ENCODE peak calls at places on chromosomes 16 and 17, in four cellular contexts. One of them, this sample, is unnamed.

GRCh38 chr16:57310801-57311200 is 26.3 kb upstream of the PLLP start:
- DNase-seq in K562: peak
- DNase-seq in GM12878: no peak
- DNase-seq in WTC11: no peak
- DNase-seq in this sample: no peak

GRCh38 chr16:86494565-86495356 is 15.6 kb upstream of the FOXF1 start:
- DNase-seq in K562: no peak
- DNase-seq in WTC11: no peak
- DNase-seq in GM12878: no peak
- DNase-seq in this sample: no peak

GRCh38 chr17:12421646-12422306 is 243.9 kb upstream of the MYOCD start:
- DNase-seq in GM12878: no peak
- DNase-seq in K562: no peak
- DNase-seq in WTC11: no peak
- DNase-seq in this sample: no peak

GRCh38 chr17:83096401-83097220 is 17.2 kb downstream of the METRNL start:
- DNase-seq in WTC11: no peak
- DNase-seq in K562: no peak
- DNase-seq in GM12878: no peak
- DNase-seq in this sample: no peak

GRCh38 chr17:58383892-58384462 is 32.0 kb upstream of the SUPT4H1 start:
- DNase-seq in K562: no peak
- DNase-seq in WTC11: no peak
- DNase-seq in GM12878: no peak
- DNase-seq in this sample: peak

GRCh38 chr17:78390241-78391050 is 12.0 kb downstream of the PGS1 start:
- DNase-seq in WTC11: no peak
- DNase-seq in K562: peak
- DNase-seq in GM12878: no peak
- DNase-seq in this sample: no peak

GRCh38 chr17:77622627-77623026 is 335.9 kb upstream of the TNRC6C start:
- DNase-seq in WTC11: no peak
- DNase-seq in GM12878: no peak
- DNase-seq in K562: no peak
- DNase-seq in this sample: no peak

GRCh38 chr16:69469807-69470561 is 45.6 kb downstream of the CYB5B start:
- DNase-seq in WTC11: no peak
- DNase-seq in K562: no peak
- DNase-seq in GM12878: peak
- DNase-seq in this sample: no peak

GRCh38 chr17:82126479-82127314 is 28.7 kb upstream of the FASN start:
- DNase-seq in WTC11: no peak
- DNase-seq in GM12878: no peak
- DNase-seq in K562: no peak
- DNase-seq in this sample: no peak

GRCh38 chr16:67530013-67530939 is 1.6 kb downstream of the RIPOR1 start:
- DNase-seq in K562: peak
- DNase-seq in GM12878: no peak
- DNase-seq in WTC11: peak
- DNase-seq in this sample: no peak

GRCh38 chr17:1908699-1909309 is 79.0 kb downstream of the RPA1 start:
- DNase-seq in WTC11: peak
- DNase-seq in K562: peak
- DNase-seq in GM12878: no peak
- DNase-seq in this sample: peak

GRCh38 chr17:804541-805435 is 22.6 kb downstream of the MRM3 start:
- DNase-seq in GM12878: no peak
- DNase-seq in K562: no peak
- DNase-seq in WTC11: no peak
- DNase-seq in this sample: no peak

GRCh38 chr16:82260212-82260795 is 90.3 kb upstream of the MPHOSPH6 start:
- DNase-seq in WTC11: no peak
- DNase-seq in GM12878: no peak
- DNase-seq in K562: no peak
- DNase-seq in this sample: no peak

GRCh38 chr17:44038604-44039007 is 23.8 kb upstream of the TMEM101 start:
- DNase-seq in WTC11: no peak
- DNase-seq in K562: no peak
- DNase-seq in GM12878: no peak
- DNase-seq in this sample: peak

GRCh38 chr17:7495906-7496434 is 11.8 kb downstream of the POLR2A start:
- DNase-seq in WTC11: no peak
- DNase-seq in K562: no peak
- DNase-seq in GM12878: no peak
- DNase-seq in this sample: no peak

GRCh38 chr17:59330314-59330942 is 1.0 kb upstream of the YPEL2 start:
- DNase-seq in GM12878: no peak
- DNase-seq in WTC11: peak
- DNase-seq in K562: peak
- DNase-seq in this sample: peak

GRCh38 chr17:40953876-40954275 is 12.9 kb downstream of the KRT39 start:
- DNase-seq in WTC11: no peak
- DNase-seq in GM12878: no peak
- DNase-seq in K562: no peak
- DNase-seq in this sample: no peak

GRCh38 chr17:44203731-44204452 is 4.2 kb upstream of the ATXN7L3 start:
- DNase-seq in K562: peak
- DNase-seq in WTC11: peak
- DNase-seq in GM12878: no peak
- DNase-seq in this sample: peak

GRCh38 chr17:21356537-21357127 is 19.5 kb upstream of the KCNJ12 start:
- DNase-seq in WTC11: no peak
- DNase-seq in K562: no peak
- DNase-seq in GM12878: no peak
- DNase-seq in this sample: no peak

GRCh38 chr17:78974635-78975591 is 4.8 kb downstream of the LGALS3BP start:
- DNase-seq in K562: no peak
- DNase-seq in WTC11: no peak
- DNase-seq in GM12878: no peak
- DNase-seq in this sample: no peak

GRCh38 chr17:20721151-20721550 is 141.6 kb downstream of the CDRT15L2 start:
- DNase-seq in GM12878: no peak
- DNase-seq in K562: no peak
- DNase-seq in WTC11: no peak
- DNase-seq in this sample: no peak

GRCh38 chr17:28598799-28599310 is at the start of gene SPAG5:
- DNase-seq in K562: peak
- DNase-seq in WTC11: peak
- DNase-seq in GM12878: peak
- DNase-seq in this sample: peak

GRCh38 chr17:41452276-41452675 is 11.5 kb upstream of the KRT38 start:
- DNase-seq in GM12878: no peak
- DNase-seq in WTC11: no peak
- DNase-seq in K562: no peak
- DNase-seq in this sample: no peak

GRCh38 chr17:75301031-75301430 is 11.8 kb upstream of the SLC25A19 start:
- DNase-seq in GM12878: no peak
- DNase-seq in K562: no peak
- DNase-seq in WTC11: no peak
- DNase-seq in this sample: no peak

GRCh38 chr16:70735141-70735979 is 49.5 kb upstream of the MTSS2 start:
- DNase-seq in WTC11: peak
- DNase-seq in K562: no peak
- DNase-seq in GM12878: no peak
- DNase-seq in this sample: peak

GRCh38 chr17:19369846-19370492 is 7.4 kb upstream of the B9D1 start:
- DNase-seq in GM12878: no peak
- DNase-seq in WTC11: no peak
- DNase-seq in K562: no peak
- DNase-seq in this sample: no peak

GRCh38 chr16:1494129-1494640 is 1.0 kb downstream of the TELO2 start:
- DNase-seq in GM12878: no peak
- DNase-seq in K562: peak
- DNase-seq in WTC11: peak
- DNase-seq in this sample: peak

GRCh38 chr17:58232707-58233156 is 5.7 kb upstream of the LPO start:
- DNase-seq in WTC11: peak
- DNase-seq in K562: peak
- DNase-seq in GM12878: peak
- DNase-seq in this sample: no peak

GRCh38 chr16:81716478-81717210 is 62.4 kb upstream of the PLCG2 start:
- DNase-seq in GM12878: peak
- DNase-seq in K562: no peak
- DNase-seq in WTC11: no peak
- DNase-seq in this sample: no peak

GRCh38 chr17:15289285-15290185 is 24.4 kb upstream of the PMP22 start:
- DNase-seq in WTC11: no peak
- DNase-seq in GM12878: no peak
- DNase-seq in K562: peak
- DNase-seq in this sample: peak

GRCh38 chr17:1725642-1726511 is 1.4 kb downstream of the WDR81 start:
- DNase-seq in GM12878: no peak
- DNase-seq in WTC11: no peak
- DNase-seq in K562: no peak
- DNase-seq in this sample: no peak

GRCh38 chr16:31480851-31481250 is 2.1 kb upstream of the SLC5A2 start:
- DNase-seq in GM12878: no peak
- DNase-seq in K562: peak
- DNase-seq in WTC11: no peak
- DNase-seq in this sample: no peak

GRCh38 chr17:60421273-60422161 is 772 bp upstream of the CHCT1 start:
- DNase-seq in GM12878: no peak
- DNase-seq in K562: no peak
- DNase-seq in WTC11: peak
- DNase-seq in this sample: peak

GRCh38 chr17:4810696-4811289 is 3.8 kb downstream of the PLD2 start:
- DNase-seq in WTC11: no peak
- DNase-seq in GM12878: no peak
- DNase-seq in K562: no peak
- DNase-seq in this sample: no peak

GRCh38 chr17:76034433-76035185 is 7.5 kb upstream of the EVPL start:
- DNase-seq in WTC11: no peak
- DNase-seq in K562: no peak
- DNase-seq in GM12878: no peak
- DNase-seq in this sample: no peak

GRCh38 chr17:40582328-40582901 is 17.1 kb upstream of the CCR7 start:
- DNase-seq in GM12878: peak
- DNase-seq in WTC11: no peak
- DNase-seq in K562: no peak
- DNase-seq in this sample: no peak

GRCh38 chr16:81582655-81583441 is 138.2 kb downstream of the CMIP start:
- DNase-seq in K562: no peak
- DNase-seq in WTC11: no peak
- DNase-seq in GM12878: no peak
- DNase-seq in this sample: peak

GRCh38 chr16:79269211-79269863 is 331.2 kb downstream of the MAF start:
- DNase-seq in WTC11: no peak
- DNase-seq in K562: no peak
- DNase-seq in GM12878: peak
- DNase-seq in this sample: no peak

GRCh38 chr17:62868008-62868407 is 59.9 kb upstream of the MARCHF10 start:
- DNase-seq in WTC11: no peak
- DNase-seq in K562: no peak
- DNase-seq in GM12878: no peak
- DNase-seq in this sample: no peak
- TF ChIP-seq ETV6 in WTC11: no peak
- TF ChIP-seq ETV6 in K562: no peak
- TF ChIP-seq ETV6 in GM12878: no peak
- TF ChIP-seq ETV6 in this sample: no peak

GRCh38 chr16:21524068-21524751 is 75.2 kb upstream of the METTL9 start:
- DNase-seq in GM12878: no peak
- DNase-seq in K562: no peak
- DNase-seq in WTC11: no peak
- DNase-seq in this sample: peak
- TF ChIP-seq CREM in GM12878: no peak
- TF ChIP-seq CREM in K562: no peak
- TF ChIP-seq CREM in WTC11: no peak
- TF ChIP-seq CREM in this sample: peak

DNA sequence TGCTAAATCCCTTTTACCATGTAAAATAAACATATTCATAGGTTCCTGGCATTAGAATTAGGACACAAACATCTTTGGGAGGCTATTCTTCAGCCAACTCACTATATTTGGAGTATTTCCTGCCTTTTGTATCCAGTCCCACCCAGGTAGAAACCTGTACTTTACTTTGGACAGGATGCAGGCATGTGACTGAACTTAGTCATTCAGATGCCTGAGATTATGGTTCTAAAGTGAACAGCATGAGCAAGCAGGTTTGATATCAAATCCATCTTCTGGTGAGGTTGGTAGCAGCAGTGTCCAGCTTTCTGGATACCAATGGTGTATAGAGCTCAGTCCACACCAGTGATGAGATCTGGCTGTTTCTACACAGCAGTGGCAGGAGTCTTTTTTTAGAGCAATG is 20.2 kb downstream of the CA10 start:
- DNase-seq in GM12878: no peak
- DNase-seq in WTC11: no peak
- DNase-seq in K562: no peak
- DNase-seq in this sample: no peak
- TF ChIP-seq ETV6 in GM12878: no peak
- TF ChIP-seq ETV6 in WTC11: no peak
- TF ChIP-seq ETV6 in K562: no peak
- TF ChIP-seq ETV6 in this sample: no peak

DNA sequence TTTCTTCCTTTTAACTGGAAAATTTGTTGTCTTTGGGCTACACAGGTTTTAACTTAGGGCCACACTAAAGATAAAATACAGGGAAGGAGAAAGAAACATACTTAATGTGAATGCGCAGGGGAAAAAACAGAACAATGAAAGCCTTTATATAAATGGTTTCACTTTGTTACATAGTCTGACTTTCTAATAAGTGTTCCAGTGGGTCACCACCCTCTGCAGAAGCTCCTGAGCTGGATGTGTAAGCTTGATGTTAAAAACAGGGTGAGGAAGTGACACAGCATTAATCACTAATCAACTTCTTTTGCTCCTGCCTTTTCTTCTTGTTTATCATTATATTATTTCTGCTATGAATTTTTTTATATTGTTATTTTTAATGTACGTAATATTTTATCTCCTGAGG is 445.6 kb upstream of the CA10 start:
- DNase-seq in WTC11: no peak
- DNase-seq in K562: no peak
- DNase-seq in GM12878: no peak
- DNase-seq in this sample: no peak
- TF ChIP-seq CREM in WTC11: no peak
- TF ChIP-seq CREM in K562: no peak
- TF ChIP-seq CREM in GM12878: no peak
- TF ChIP-seq CREM in this sample: no peak

This sample was measured in HepG2.